ENCODE peak calls at places on chromosomes 7 and 10, in four cellular contexts. G is HCT116, L is GM12878, E is NT2/D1. K is an unnamed sample.

GRCh38 chr10:98041352-98042043 is 11.1 kb upstream of the CRTAC1 start:
- DNase-seq in L (no peak), E (peak; percentile 58), G (peak; percentile 61), K (peak; percentile 54)

GRCh38 chr7:155576416-155576815 is 30.1 kb upstream of the CNPY1 start:
- DNase-seq in G (no peak), E (no peak), L (no peak), K (no peak)

GRCh38 chr10:43998021-43998809 is 349.5 kb upstream of the ZNF32 start:
- DNase-seq in E (no peak), L (no peak), G (no peak), K (no peak)

GRCh38 chr10:131250454-131251145 is 60.9 kb downstream of the TCERG1L start:
- DNase-seq in G (no peak), E (no peak), L (no peak), K (no peak)

GRCh38 chr7:131649003-131649541 is 92.6 kb upstream of the PODXL start:
- DNase-seq in G (no peak), L (no peak), E (no peak), K (no peak)

GRCh38 chr10:124672181-124672638 is 72.0 kb downstream of the FAM53B start:
- DNase-seq in G (no peak), L (no peak), E (no peak), K (no peak)

GRCh38 chr7:47428052-47428779 is 153.7 kb downstream of the TNS3 start:
- DNase-seq in G (no peak), E (no peak), L (no peak), K (no peak)

GRCh38 chr7:93055543-93056107 is 62.2 kb downstream of the SAMD9 start:
- DNase-seq in E (no peak), L (no peak), G (no peak), K (peak; percentile 34)

GRCh38 chr7:118855290-118855689 is 630.8 kb downstream of the ANKRD7 start:
- DNase-seq in E (no peak), G (no peak), L (no peak), K (no peak)

GRCh38 chr10:59894114-59894513 is 12.2 kb downstream of the CCDC6 start:
- DNase-seq in E (no peak), L (no peak), G (no peak), K (no peak)

GRCh38 chr7:112449902-112450806 is at the start of gene IFRD1:
- DNase-seq in E (peak; percentile 99), L (peak; percentile 94), G (peak; percentile 95), K (peak; percentile 96)

GRCh38 chr10:53601260-53601875 is 828.8 kb upstream of the MBL2 start:
- DNase-seq in G (peak; percentile 4), E (peak; percentile 9), L (no peak), K (peak; percentile 11)

GRCh38 chr10:127920319-127921074 is 13.6 kb downstream of the PTPRE start:
- DNase-seq in L (no peak), E (no peak), G (no peak), K (no peak)

GRCh38 chr10:3503299-3503698 is 281.7 kb downstream of the KLF6 start:
- DNase-seq in G (no peak), L (no peak), E (no peak), K (no peak)

GRCh38 chr10:34018129-34018528 is 683.7 kb upstream of the NRP1 start:
- DNase-seq in L (no peak), E (no peak), G (no peak), K (no peak)

GRCh38 chr10:73043766-73044377 is 52.8 kb downstream of the P4HA1 start:
- DNase-seq in G (no peak), L (no peak), E (no peak), K (no peak)

GRCh38 chr10:56505555-56505954 is 144.5 kb upstream of the ZWINT start:
- DNase-seq in E (no peak), L (no peak), G (no peak), K (no peak)

GRCh38 chr10:28248092-28248491 is 54.8 kb downstream of the MPP7 start:
- DNase-seq in L (no peak), G (no peak), E (no peak), K (no peak)

GRCh38 chr7:156122752-156123354 is 310.6 kb upstream of the SHH start:
- DNase-seq in L (no peak), G (no peak), E (no peak), K (no peak)

GRCh38 chr10:48506147-48506917 is 98.5 kb downstream of the ARHGAP22 start:
- DNase-seq in L (no peak), G (peak; percentile 68), E (no peak), K (peak; percentile 88)

GRCh38 chr10:110864662-110865140 is 7.0 kb upstream of the PDCD4 start:
- DNase-seq in E (no peak), L (peak; percentile 97), G (no peak), K (no peak)

GRCh38 chr7:26159243-26159642 is 7.2 kb downstream of the NFE2L3 start:
- DNase-seq in E (no peak), L (no peak), G (no peak), K (peak; percentile 70)

GRCh38 chr10:91381562-91381923 is 28.6 kb upstream of the HECTD2 start:
- DNase-seq in L (no peak), E (no peak), G (no peak), K (no peak)

GRCh38 chr10:102504179-102504975 is 605 bp downstream of the SUFU start:
- DNase-seq in L (no peak), G (no peak), E (peak; percentile 54), K (no peak)

GRCh38 chr10:44882146-44882720 is 28.9 kb upstream of the TMEM72 start:
- DNase-seq in E (no peak), L (no peak), G (no peak), K (no peak)

GRCh38 chr7:46107610-46108217 is 186.6 kb upstream of the IGFBP3 start:
- DNase-seq in L (no peak), E (no peak), G (no peak), K (no peak)

GRCh38 chr7:137146996-137147720 is 196.4 kb downstream of the PTN start:
- DNase-seq in L (no peak), G (no peak), E (no peak), K (no peak)

GRCh38 chr7:137142376-137142775 is 201.2 kb downstream of the PTN start:
- DNase-seq in E (no peak), L (no peak), G (no peak), K (no peak)

GRCh38 chr7:137146552-137146961 is 197.0 kb downstream of the PTN start:
- DNase-seq in G (no peak), L (no peak), E (no peak), K (no peak)

GRCh38 chr7:137151056-137151731 is 192.3 kb downstream of the PTN start:
- DNase-seq in G (no peak), E (no peak), L (no peak), K (no peak)

DNA sequence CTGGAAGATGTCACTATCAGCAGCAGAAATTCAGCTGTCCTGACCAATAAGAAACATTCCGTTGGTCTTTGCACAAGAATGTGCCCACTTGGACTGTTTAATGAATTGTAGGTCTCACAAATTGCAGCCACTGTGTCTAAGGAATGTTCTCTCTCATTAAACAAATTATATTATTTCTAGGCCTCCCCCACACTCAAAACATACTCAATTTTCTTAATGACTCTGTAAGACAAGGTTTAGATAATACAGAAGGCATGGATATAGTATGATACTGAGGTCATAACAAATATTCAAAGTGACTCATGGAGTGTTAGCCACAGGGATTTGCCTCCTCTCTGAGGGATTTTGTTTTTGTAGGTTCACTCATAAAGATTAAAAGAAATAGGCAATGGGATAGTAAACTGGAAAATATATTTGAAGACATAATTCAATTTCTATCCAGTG is 197.5 kb downstream of the PTN start:
- DNase-seq in E (no peak), G (no peak), L (no peak), K (no peak)
- TF ChIP-seq ZNF274 in E (no peak), G (no peak), L (no peak), K (no peak)

DNA sequence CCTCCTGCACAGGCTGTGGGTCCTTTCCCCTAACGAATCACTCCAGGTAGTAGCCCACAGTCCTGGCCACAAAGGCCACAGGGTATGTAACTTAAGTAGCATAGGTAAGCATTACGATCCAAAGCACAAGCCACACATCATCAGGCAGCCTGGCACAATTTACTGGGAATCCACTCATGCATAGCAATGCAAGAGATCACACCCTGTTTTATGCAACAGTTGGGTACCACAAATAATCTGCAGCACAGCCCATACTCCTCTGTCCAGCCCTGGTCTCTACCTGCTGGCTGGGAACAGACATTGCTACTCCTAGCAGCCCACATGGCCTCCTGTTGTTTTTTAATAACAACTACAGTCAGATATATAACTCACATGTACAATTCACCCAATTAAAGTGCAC is 34.3 kb downstream of the SRPK2 start:
- DNase-seq in G (no peak), E (no peak), L (no peak), K (no peak)
- TF ChIP-seq ZNF274 in G (no peak), E (no peak), L (no peak), K (no peak)

GRCh38 chr10:10727812-10728211 is 289.9 kb upstream of the CELF2 start:
- DNase-seq in L (no peak), E (no peak), G (no peak), K (no peak)

GRCh38 chr10:10716972-10717371 is 300.7 kb upstream of the CELF2 start:
- DNase-seq in E (no peak), L (no peak), G (no peak), K (no peak)

GRCh38 chr10:10725196-10725595 is 292.5 kb upstream of the CELF2 start:
- DNase-seq in G (no peak), E (no peak), L (no peak), K (no peak)

GRCh38 chr10:10726101-10726500 is 291.6 kb upstream of the CELF2 start:
- DNase-seq in L (no peak), G (no peak), E (no peak), K (no peak)

DNA sequence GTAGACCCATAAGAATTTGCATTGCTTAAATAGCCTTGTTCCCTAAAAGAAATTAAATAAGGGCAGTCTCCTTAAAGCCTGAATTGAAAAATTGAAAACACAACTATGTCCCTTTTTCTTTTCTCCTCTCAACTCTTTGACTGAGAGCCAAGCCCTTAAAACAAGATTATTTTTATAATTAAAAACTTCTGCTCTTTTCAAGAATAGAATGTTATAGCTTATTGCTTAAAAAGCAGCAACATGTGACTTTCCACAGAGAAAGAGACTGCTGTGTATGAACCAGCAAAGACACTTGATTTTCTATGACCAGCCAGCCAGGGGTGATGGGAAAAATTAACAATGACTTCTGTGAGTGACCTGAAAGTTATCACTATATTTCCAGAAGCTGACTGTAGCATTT is 295.2 kb upstream of the CELF2 start:
- DNase-seq in E (no peak), G (no peak), L (no peak), K (no peak)
- TF ChIP-seq ZNF274 in E (no peak), G (no peak), L (no peak), K (no peak)

DNA sequence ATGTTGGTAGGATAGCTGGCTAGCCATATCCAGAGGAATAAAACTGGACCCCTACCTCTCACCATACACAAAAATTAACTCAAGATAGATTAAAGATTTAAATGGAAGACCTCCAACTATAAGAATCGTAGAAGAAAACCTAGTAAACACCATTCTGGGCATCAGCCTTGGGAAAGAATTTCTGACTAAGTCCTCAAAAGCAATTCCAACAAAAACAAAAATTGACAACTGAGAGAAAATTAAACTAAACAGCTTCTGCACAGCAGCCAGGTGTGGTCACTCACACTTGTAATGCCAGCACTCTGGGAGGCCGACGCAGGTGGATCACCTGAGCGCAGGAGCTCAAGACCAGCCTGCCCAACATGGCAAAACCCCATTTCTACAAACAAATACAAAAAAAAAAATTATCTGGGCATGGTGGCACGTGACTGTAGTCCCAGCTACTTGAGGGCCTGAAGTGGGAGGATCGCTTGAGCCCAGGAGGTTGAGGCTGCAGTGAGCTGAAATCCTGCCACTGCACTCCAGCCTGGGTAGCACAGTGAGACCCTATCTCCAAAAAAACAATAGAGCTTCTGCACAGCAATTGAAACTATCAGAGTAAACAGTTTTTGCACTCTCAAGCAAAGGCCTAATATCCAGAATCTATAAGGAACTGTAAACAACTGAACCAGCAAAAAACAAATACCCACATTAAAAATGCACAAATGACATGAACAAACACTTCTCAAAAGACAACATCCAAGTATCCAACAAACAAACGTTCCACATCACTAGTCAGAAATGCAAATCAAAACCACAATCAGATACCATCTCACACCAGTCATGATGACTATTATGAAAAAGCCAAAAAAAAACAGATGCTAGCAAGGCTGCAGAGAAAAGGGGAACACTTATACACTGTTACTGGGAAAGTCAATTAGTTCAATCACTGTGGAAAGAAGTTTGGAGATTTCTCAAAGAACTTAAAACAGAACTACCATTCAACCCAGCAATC is 4.8 kb downstream of the CRPPA start:
- DNase-seq in L (no peak), E (no peak), G (no peak), K (no peak)
- TF ChIP-seq ZNF274 in L (no peak), E (no peak), G (no peak), K (no peak)